ENCODE peak calls at places on chromosomes 2 and 18, in seven cellular contexts. N is NCI-H1436 treated with DMSO at 0.1 percent for 48 hours; Q is HFF-Myc; T is stimulated activated CD4-positive, alpha-beta T cell treated with anti-CD3 and anti-CD28 coated beads, Interleukin-15, amount 100 ng/mL, for 1 hour; H is AG09309; G is lung microvascular endothelial cell; E is EH. V is an unnamed sample.

GRCh38 chr2:153213022-153213421 is 265.5 kb downstream of the RPRM start:
- DNase-seq in H (no peak), G (no peak), N (no peak), T (no peak), E (no peak), Q (no peak), V (no peak)

GRCh38 chr2:191441761-191442160 is 196.6 kb downstream of the MYO1B start:
- DNase-seq in N (no peak), T (no peak), E (peak; percentile 94), H (peak; percentile 72), G (no peak), Q (peak; percentile 75), V (peak; percentile 17)

GRCh38 chr2:62150597-62151305 is 45.2 kb upstream of the B3GNT2 start:
- DNase-seq in T (no peak), H (no peak), G (no peak), E (peak; percentile 66), N (no peak), Q (no peak), V (no peak)

GRCh38 chr2:176468471-176468870 is 199.2 kb downstream of the MTX2 start:
- DNase-seq in T (no peak), H (no peak), E (peak; percentile 60), G (no peak), Q (no peak), N (no peak), V (no peak)

GRCh38 chr18:44748582-44748981 is 67.9 kb downstream of the SETBP1 start:
- DNase-seq in N (no peak), H (no peak), Q (no peak), G (no peak), E (no peak), T (no peak), V (no peak)

GRCh38 chr2:23198316-23199114 is 186.5 kb upstream of the KLHL29 start:
- DNase-seq in Q (no peak), N (no peak), G (no peak), T (no peak), E (no peak), H (no peak), V (no peak)

GRCh38 chr2:134405641-134406081 is 151.8 kb downstream of the MGAT5 start:
- DNase-seq in H (no peak), E (peak; percentile 61), N (no peak), Q (no peak), T (no peak), G (no peak), V (no peak)

GRCh38 chr18:29164993-29165599 is 988.2 kb upstream of the CDH2 start:
- DNase-seq in H (peak; percentile 70), Q (peak; percentile 85), G (peak; percentile 78), N (no peak), E (peak; percentile 94), T (no peak), V (no peak)

GRCh38 chr2:98454500-98455235 is 10.0 kb downstream of the INPP4A start:
- DNase-seq in T (no peak), E (peak; percentile 55), N (no peak), G (peak; percentile 14), Q (no peak), H (no peak), V (no peak)

GRCh38 chr2:188813846-188814245 is 160.3 kb upstream of the COL3A1 start:
- DNase-seq in N (no peak), T (no peak), E (no peak), Q (no peak), H (no peak), G (no peak), V (no peak)

GRCh38 chr2:36731941-36732700 is 35.6 kb downstream of the VIT start:
- DNase-seq in E (peak; percentile 99), H (peak; percentile 52), G (no peak), N (no peak), Q (peak; percentile 80), T (no peak), V (no peak)

V was measured in upper lobe of left lung.